ENCODE peak calls at places on chromosomes 1 and 21, in five cellular contexts. O is RWPE1, A is aorta, U is amygdala, W is cardiac septum. Z is an unnamed sample.

GRCh38 chr1:12166834-12167492 is at the start of gene TNFRSF1B:
- DNase-seq in A (peak), W (peak), U (peak), O (peak), Z (no peak)

GRCh38 chr21:29716753-29717152 is 223.0 kb downstream of the GRIK1 start:
- DNase-seq in A (no peak), O (no peak), U (no peak), W (no peak), Z (no peak)

GRCh38 chr1:30310966-30311742 is 412.2 kb downstream of the MATN1 start:
- DNase-seq in U (no peak), W (peak), O (no peak), A (no peak), Z (peak)

GRCh38 chr1:9653195-9653782 is 1.8 kb downstream of the PIK3CD start:
- DNase-seq in W (no peak), A (no peak), U (no peak), O (no peak), Z (no peak)

GRCh38 chr1:1421147-1421906 is at the start of gene ANKRD65:
- DNase-seq in U (peak), A (no peak), W (no peak), O (peak), Z (no peak)

GRCh38 chr1:204218552-204218951 is 4.8 kb upstream of the GOLT1A start:
- DNase-seq in U (no peak), A (no peak), W (no peak), O (no peak), Z (no peak)

GRCh38 chr21:28444131-28444530 is 548.5 kb downstream of the LTN1 start:
- DNase-seq in A (no peak), U (no peak), O (no peak), W (no peak), Z (no peak)

GRCh38 chr1:200139661-200140250 is 112.2 kb downstream of the NR5A2 start:
- DNase-seq in A (no peak), O (peak), U (no peak), W (no peak), Z (no peak)

GRCh38 chr1:169466259-169467230 is 19.2 kb downstream of the SLC19A2 start:
- DNase-seq in W (no peak), O (peak), A (no peak), U (no peak), Z (no peak)

GRCh38 chr1:93142161-93142560 is 38.1 kb downstream of the TMED5 start:
- DNase-seq in U (no peak), O (no peak), W (no peak), A (no peak), Z (no peak)

GRCh38 chr1:64245495-64245894 is 42.1 kb downstream of the UBE2U start:
- DNase-seq in W (no peak), O (no peak), U (no peak), A (no peak), Z (no peak)

GRCh38 chr1:113456967-113457366 is 66.7 kb downstream of the MAGI3 start:
- DNase-seq in A (peak), U (no peak), O (peak), W (no peak), Z (no peak)

GRCh38 chr1:20555025-20555757 is 2.8 kb downstream of the FAM43B start:
- DNase-seq in U (peak), W (no peak), A (no peak), O (no peak), Z (no peak)

GRCh38 chr1:11059166-11059989 is 440 bp downstream of the SRM start:
- DNase-seq in O (no peak), W (no peak), U (no peak), A (no peak), Z (no peak)

GRCh38 chr1:61052393-61053280 is 29.7 kb upstream of the NFIA start:
- DNase-seq in W (no peak), U (no peak), O (no peak), A (no peak), Z (no peak)

GRCh38 chr1:39825432-39825941 is 36.8 kb upstream of the BMP8B start:
- DNase-seq in O (no peak), U (no peak), W (no peak), A (no peak), Z (no peak)

GRCh38 chr1:230303822-230304221 is 122.3 kb downstream of the PGBD5 start:
- DNase-seq in U (no peak), A (no peak), O (no peak), W (peak), Z (no peak)

GRCh38 chr1:160149706-160150105 is 1.7 kb upstream of the ATP1A4 start:
- DNase-seq in W (no peak), O (no peak), A (no peak), U (no peak), Z (no peak)